ENCODE peak calls at places on chromosomes 6 and 20, in six cellular contexts. Z, E, P, V, U and M are unnamed samples.

GRCh38 chr6:155171109-155171746 is 92.6 kb upstream of the CLDN20 start:
- DNase-seq in Z (peak; percentile 50), U (peak; percentile 96), V (peak; percentile 71), P (peak; percentile 94), E (no peak), M (no peak)

GRCh38 chr20:53829086-53829703 is 235.6 kb upstream of the ZNF217 start:
- DNase-seq in U (peak; percentile 98), E (no peak), P (peak; percentile 99), Z (peak; percentile 77), V (no peak), M (no peak)

GRCh38 chr6:128138694-128139093 is 237.8 kb upstream of the THEMIS start:
- DNase-seq in E (no peak), P (no peak), U (no peak), V (no peak), Z (no peak), M (no peak)

GRCh38 chr6:11332463-11332862 is 100.0 kb upstream of the NEDD9 start:
- DNase-seq in Z (no peak), P (no peak), V (no peak), U (no peak), E (no peak), M (no peak)

GRCh38 chr6:107560657-107561056 is 70.7 kb downstream of the SOBP start:
- DNase-seq in Z (no peak), U (peak; percentile 33), V (no peak), P (no peak), E (no peak), M (no peak)

GRCh38 chr6:1068068-1068467 is 243.8 kb upstream of the FOXQ1 start:
- DNase-seq in V (no peak), Z (no peak), P (no peak), U (no peak), E (no peak), M (no peak)

GRCh38 chr6:11328613-11329247 is 96.3 kb upstream of the NEDD9 start:
- DNase-seq in U (peak; percentile 86), P (no peak), Z (no peak), E (no peak), V (no peak), M (no peak)

GRCh38 chr6:34246563-34247391 is 2.0 kb downstream of the SMIM29 start:
- DNase-seq in P (peak; percentile 59), V (no peak), E (no peak), Z (no peak), U (no peak), M (peak; percentile 49)

GRCh38 chr6:158033751-158034702 is 52.4 kb downstream of the SYNJ2 start:
- DNase-seq in Z (no peak), U (no peak), E (no peak), P (no peak), V (peak; percentile 59), M (no peak)

GRCh38 chr6:24004659-24005058 is 121.4 kb upstream of the NRSN1 start:
- DNase-seq in Z (no peak), V (no peak), P (no peak), E (no peak), U (no peak), M (no peak)
- TF ChIP-seq CTCF in Z (no peak), V (no peak), P (no peak), E (no peak), U (no peak), M (no peak)

GRCh38 chr6:170258395-170258794 is 32.5 kb downstream of the DLL1 start:
- DNase-seq in Z (no peak), V (no peak), E (no peak), U (no peak), P (no peak), M (no peak)

GRCh38 chr6:170261643-170262480 is 29.0 kb downstream of the DLL1 start:
- DNase-seq in E (peak; percentile 1), Z (no peak), P (no peak), V (no peak), U (no peak), M (no peak)

GRCh38 chr6:170259301-170259700 is 31.6 kb downstream of the DLL1 start:
- DNase-seq in U (no peak), P (no peak), V (no peak), E (peak; percentile 2), Z (no peak), M (no peak)

GRCh38 chr6:170262481-170263088 is 28.3 kb downstream of the DLL1 start:
- DNase-seq in Z (no peak), P (no peak), V (no peak), E (no peak), U (no peak), M (no peak)

GRCh38 chr6:170260686-170261085 is 30.2 kb downstream of the DLL1 start:
- DNase-seq in E (no peak), Z (peak; percentile 26), V (no peak), P (peak; percentile 31), U (no peak), M (no peak)
- TF ChIP-seq CTCF in E (no peak), Z (no peak), V (no peak), P (peak; percentile 41), U (no peak), M (peak; percentile 39)

DNA sequence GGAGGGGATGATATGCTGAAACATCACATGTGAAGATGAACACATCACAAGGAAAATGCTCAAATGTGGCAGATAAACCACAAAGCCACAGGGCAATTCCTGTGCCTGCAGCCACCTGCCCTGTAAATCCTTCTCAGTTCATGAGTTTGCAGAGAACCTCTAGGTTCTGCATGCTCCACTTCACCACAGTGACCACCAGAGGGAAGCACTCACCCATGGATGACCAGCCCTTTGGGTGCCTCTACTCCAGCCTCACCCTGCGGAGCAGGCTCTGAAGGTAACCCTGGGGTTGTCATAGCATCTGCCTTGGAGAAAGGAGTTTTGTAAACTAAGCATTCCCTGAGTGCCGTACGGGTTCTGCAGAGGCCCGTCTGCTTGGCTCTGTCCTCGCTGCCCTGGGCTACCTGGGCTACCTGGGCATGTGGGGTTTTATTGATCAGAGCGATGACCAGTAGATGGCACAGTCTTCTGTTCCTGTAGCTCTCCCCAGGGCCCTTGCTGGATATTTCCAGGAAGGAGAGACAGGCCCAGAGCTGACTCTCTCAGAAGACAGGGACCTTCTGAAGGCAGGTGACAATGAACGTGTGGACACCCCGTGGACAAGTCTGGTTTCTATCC is 31.7 kb upstream of the CST1 start:
- DNase-seq in V (no peak), P (peak; percentile 68), Z (peak; percentile 40), U (peak; percentile 15), E (no peak), M (peak; percentile 9)
- TF ChIP-seq CTCF in V (peak; percentile 13), P (peak; percentile 92), Z (peak; percentile 49), U (peak; percentile 66), E (peak; percentile 63), M (peak; percentile 68)

GRCh38 chr6:15819226-15819625 is 156.4 kb upstream of the DTNBP1 start:
- DNase-seq in Z (no peak), U (peak; percentile 3), E (no peak), P (no peak), V (no peak), M (no peak)
- TF ChIP-seq CTCF in Z (no peak), U (no peak), E (no peak), P (no peak), V (no peak), M (no peak)

DNA sequence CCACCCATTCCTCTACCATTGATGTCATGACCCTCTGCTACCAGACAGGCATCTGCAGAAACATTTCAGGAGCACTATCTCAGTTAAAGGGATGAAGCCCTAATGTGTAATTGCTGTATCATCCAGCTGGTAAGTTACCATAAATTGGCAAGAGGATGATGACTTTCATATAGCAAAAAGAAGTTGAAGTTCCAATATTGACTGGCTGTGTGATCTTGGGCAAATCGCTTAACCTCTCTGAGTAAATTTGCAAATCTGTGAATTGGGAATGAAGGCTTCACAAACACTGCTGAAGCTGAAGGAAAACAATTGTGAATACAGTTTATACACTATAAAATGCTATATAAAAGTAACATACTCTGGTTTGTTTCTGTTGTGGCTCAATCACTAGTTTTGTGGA is 89.5 kb upstream of the PHACTR1 start:
- DNase-seq in E (no peak), U (no peak), P (no peak), Z (no peak), V (no peak), M (no peak)
- TF ChIP-seq CTCF in E (no peak), U (no peak), P (no peak), Z (no peak), V (no peak), M (no peak)